ENCODE peak calls at places on chromosomes 4 and X, in seven cellular contexts. C is cardiac fibroblast; Z is Jurkat, Clone E6-1; G is neuronal stem cell; H is suprapubic skin; A is astrocyte of the spinal cord; F is esophagus squamous epithelium. R is an unnamed sample.

GRCh38 chr4:100049872-100050271 is 99.8 kb upstream of the H2AZ1 start:
- DNase-seq in C (peak), Z (no peak), G (no peak), H (no peak), A (no peak), F (no peak), R (no peak)

GRCh38 chr4:145216532-145216931 is 36.1 kb upstream of the OTUD4 start:
- DNase-seq in C (peak), Z (peak), G (no peak), H (no peak), A (peak), F (no peak), R (no peak)

GRCh38 chr4:622996-623913 is 2.1 kb upstream of the PDE6B start:
- DNase-seq in C (no peak), Z (no peak), G (no peak), H (peak), A (no peak), F (no peak), R (no peak)

GRCh38 chr4:140851032-140851636 is 94.9 kb upstream of the TBC1D9 start:
- DNase-seq in C (peak), Z (peak), G (peak), H (no peak), A (peak), F (no peak), R (no peak)

GRCh38 chr4:144696376-144696775 is 50.4 kb downstream of the HHIP start:
- DNase-seq in C (peak), Z (no peak), G (no peak), H (no peak), A (no peak), F (no peak), R (no peak)

GRCh38 chr4:170127758-170128157 is 38.0 kb upstream of the AADAT start:
- DNase-seq in C (no peak), Z (no peak), G (no peak), H (no peak), A (no peak), F (no peak), R (no peak)

GRCh38 chrX:150062292-150063137 is 124.2 kb upstream of the EOLA2 start:
- DNase-seq in C (peak), Z (no peak), G (no peak), H (no peak), A (peak), F (no peak), R (no peak)

GRCh38 chr4:151107063-151107462 is 7.6 kb downstream of the RPS3A start:
- DNase-seq in C (no peak), Z (no peak), G (no peak), H (no peak), A (no peak), F (no peak), R (no peak)

GRCh38 chr4:89022426-89023128 is 34.4 kb downstream of the FAM13A start:
- DNase-seq in C (no peak), Z (no peak), G (no peak), H (no peak), A (peak), F (no peak), R (no peak)

GRCh38 chrX:39162322-39162721 is 361.1 kb downstream of the MID1IP1 start:
- DNase-seq in C (no peak), Z (no peak), G (no peak), H (no peak), A (no peak), F (no peak), R (no peak)

GRCh38 chrX:15946783-15947550 is 92.4 kb upstream of the AP1S2 start:
- DNase-seq in C (peak), Z (no peak), G (no peak), H (no peak), A (peak), F (no peak), R (no peak)

GRCh38 chrX:131081772-131082755 is 23.9 kb downstream of the ARHGAP36 start:
- DNase-seq in C (no peak), Z (no peak), G (no peak), H (no peak), A (no peak), F (no peak), R (no peak)
- H3K4me3 ChIP-seq in C (no peak), Z (no peak), G (no peak), H (no peak), A (no peak), F (no peak), R (no peak)

GRCh38 chr4:52714597-52715254 is 36.5 kb downstream of the ERVMER34-1 start:
- DNase-seq in C (no peak), Z (no peak), G (no peak), H (no peak), A (no peak), F (no peak), R (no peak)
- H3K4me3 ChIP-seq in C (no peak), Z (no peak), G (no peak), H (no peak), A (no peak), F (no peak), R (no peak)

GRCh38 chr4:153346563-153346962 is 2.1 kb downstream of the MND1 start:
- DNase-seq in C (no peak), Z (no peak), G (peak), H (no peak), A (no peak), F (no peak), R (no peak)
- H3K4me3 ChIP-seq in C (no peak), Z (peak), G (peak), H (no peak), A (no peak), F (no peak), R (no peak)

DNA sequence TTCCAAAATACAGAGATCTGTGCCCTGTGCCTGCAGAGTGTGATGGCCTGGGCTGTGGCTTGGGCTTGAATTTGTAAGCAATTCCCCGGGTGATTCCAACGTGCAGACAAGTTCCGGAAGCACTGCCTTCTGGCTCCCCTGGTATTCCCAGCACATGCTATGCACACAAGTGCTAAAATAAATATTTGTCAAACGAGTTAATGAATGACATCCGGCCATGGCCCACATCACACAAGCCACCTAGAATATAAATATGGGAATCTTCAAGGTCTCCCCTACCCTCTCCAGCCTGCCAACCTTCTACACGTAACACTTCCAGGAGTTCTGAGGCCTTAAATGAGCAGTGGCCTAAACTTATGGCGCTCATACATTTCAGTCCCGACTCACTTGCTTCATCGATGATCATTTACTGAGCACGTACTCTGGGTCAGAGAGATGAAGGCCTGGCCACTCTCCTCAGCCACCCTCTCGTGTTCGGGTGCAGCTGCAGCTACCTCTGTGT is 21.3 kb downstream of the DCTD start:
- DNase-seq in C (no peak), Z (no peak), G (no peak), H (peak), A (no peak), F (no peak), R (no peak)
- H3K4me3 ChIP-seq in C (no peak), Z (no peak), G (no peak), H (no peak), A (no peak), F (no peak), R (no peak)

DNA sequence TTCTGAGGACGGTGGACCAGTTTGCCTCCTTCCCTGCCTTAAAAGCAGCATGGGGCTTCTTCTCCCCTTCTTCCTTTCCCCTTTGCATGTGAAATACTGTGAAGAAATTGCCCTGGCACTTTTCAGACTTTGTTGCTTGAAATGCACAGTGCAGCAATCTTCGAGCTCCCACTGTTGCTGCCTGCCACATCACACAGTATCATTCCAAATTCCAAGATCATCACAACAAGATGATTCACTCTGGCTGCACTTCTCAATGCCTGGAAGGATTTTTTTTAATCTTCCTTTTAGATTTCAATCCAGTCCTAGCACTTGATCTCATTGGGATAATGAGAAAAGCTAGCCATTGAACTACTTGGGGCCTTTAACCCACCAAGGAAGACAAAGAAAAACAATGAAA is 255.3 kb downstream of the RAPGEF2 start:
- DNase-seq in C (peak), Z (no peak), G (no peak), H (no peak), A (peak), F (no peak), R (peak)
- H3K4me3 ChIP-seq in C (no peak), Z (no peak), G (no peak), H (no peak), A (no peak), F (no peak), R (no peak)

GRCh38 chr4:71231753-71232420 is 106.9 kb upstream of the SLC4A4 start:
- DNase-seq in C (no peak), Z (no peak), G (no peak), H (no peak), A (no peak), F (no peak), R (no peak)

GRCh38 chr4:71229477-71230257 is 109.2 kb upstream of the SLC4A4 start:
- DNase-seq in C (peak), Z (no peak), G (peak), H (no peak), A (peak), F (no peak), R (peak)

GRCh38 chr4:71230613-71231012 is 108.2 kb upstream of the SLC4A4 start:
- DNase-seq in C (no peak), Z (no peak), G (no peak), H (no peak), A (no peak), F (no peak), R (no peak)

GRCh38 chr4:71230258-71230594 is 108.6 kb upstream of the SLC4A4 start:
- DNase-seq in C (no peak), Z (no peak), G (no peak), H (no peak), A (peak), F (no peak), R (peak)

DNA sequence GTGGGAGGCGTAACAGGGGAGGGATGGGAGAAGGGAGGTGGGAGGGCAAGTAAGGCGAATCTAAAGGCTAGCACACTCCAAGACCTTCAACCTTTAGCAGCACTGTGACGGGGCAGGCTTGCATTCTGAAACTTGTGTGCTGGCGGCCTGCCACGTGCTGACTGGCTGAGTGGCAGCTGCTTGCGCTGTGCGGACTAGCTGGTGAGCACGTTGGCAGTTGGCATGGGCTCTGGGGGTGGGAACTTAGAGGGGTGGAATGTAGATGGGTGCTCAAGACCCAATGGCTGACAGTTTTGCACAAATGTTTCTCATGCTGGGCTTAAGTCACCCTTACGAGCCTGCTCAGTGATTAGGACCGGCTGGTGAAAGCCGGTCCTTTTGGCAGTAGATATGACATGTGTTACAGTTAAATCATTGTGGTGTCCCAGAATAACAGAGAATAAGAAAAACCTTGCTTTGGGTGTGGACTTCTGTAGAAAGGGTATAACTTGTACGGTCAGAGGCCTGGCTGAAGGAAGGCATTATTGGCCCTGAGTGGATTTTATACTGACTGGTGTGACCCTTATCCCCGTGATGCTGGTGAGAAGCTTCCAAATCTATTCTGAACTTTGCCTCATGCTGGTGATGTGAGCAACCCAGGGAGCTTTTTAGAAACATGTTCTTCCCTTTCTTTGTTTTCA is 107.6 kb upstream of the SLC4A4 start:
- DNase-seq in C (peak), Z (no peak), G (no peak), H (peak), A (peak), F (no peak), R (peak)
- H3K4me3 ChIP-seq in C (no peak), Z (no peak), G (peak), H (no peak), A (no peak), F (peak), R (no peak)